ENCODE peak calls at places on chromosomes 16 and 17, in five cellular contexts. P is mesenchymal stem cell, V is H9, B is IMR-90, E is H1. N is an unnamed sample.

GRCh38 chr17:79108870-79109269 is 34.2 kb downstream of the ENGASE start:
- DNase-seq in P (no peak), V (no peak), B (no peak), E (no peak), N (no peak)

GRCh38 chr17:4806420-4806769 is 557 bp upstream of the PLD2 start:
- DNase-seq in P (peak), V (no peak), B (no peak), E (no peak), N (no peak)

GRCh38 chr16:89191033-89191900 is 9.1 kb downstream of the SLC22A31 start:
- DNase-seq in P (no peak), V (peak), B (no peak), E (peak), N (no peak)

GRCh38 chr16:27154573-27155521 is 48.5 kb upstream of the KDM8 start:
- DNase-seq in P (peak), V (peak), B (peak), E (peak), N (peak)

GRCh38 chr17:82782657-82783207 is 30.9 kb downstream of the TBCD start:
- DNase-seq in P (no peak), V (no peak), B (no peak), E (no peak), N (no peak)

GRCh38 chr16:72677662-72678447 is 370.1 kb downstream of the ZFHX3 start:
- DNase-seq in P (peak), V (no peak), B (peak), E (no peak), N (no peak)

GRCh38 chr17:40956401-40957254 is 10.1 kb downstream of the KRT39 start:
- DNase-seq in P (peak), V (no peak), B (peak), E (no peak), N (no peak)

GRCh38 chr17:38476549-38476948 is 48.3 kb downstream of the ARHGAP23 start:
- DNase-seq in P (no peak), V (no peak), B (no peak), E (no peak), N (no peak)

GRCh38 chr16:2535644-2536021 is 2.2 kb upstream of the PDPK1 start:
- DNase-seq in P (peak), V (no peak), B (peak), E (no peak), N (no peak)

GRCh38 chr16:56777533-56777932 is 47.6 kb downstream of the NUP93 start:
- DNase-seq in P (no peak), V (no peak), B (no peak), E (no peak), N (no peak)

GRCh38 chr17:78748730-78749317 is 33.2 kb downstream of the CYTH1 start:
- DNase-seq in P (peak), V (no peak), B (peak), E (no peak), N (no peak)

GRCh38 chr17:30382345-30382744 is 3.6 kb downstream of the CPD start:
- DNase-seq in P (no peak), V (no peak), B (no peak), E (no peak), N (no peak)

GRCh38 chr16:88452485-88453216 is 429 bp upstream of the ZFPM1 start:
- DNase-seq in P (peak), V (peak), B (peak), E (peak), N (peak)

GRCh38 chr17:41710472-41711090 is 1.6 kb upstream of the GAST start:
- DNase-seq in P (peak), V (no peak), B (peak), E (no peak), N (no peak)

GRCh38 chr17:74584714-74585113 is 7.4 kb downstream of the CD300LD start:
- DNase-seq in P (no peak), V (no peak), B (no peak), E (no peak), N (no peak)

GRCh38 chr17:68384941-68385340 is 72.4 kb downstream of the WIPI1 start:
- DNase-seq in P (peak), V (no peak), B (no peak), E (no peak), N (no peak)

GRCh38 chr17:50634123-50634914 is at the start of gene ABCC3:
- DNase-seq in P (no peak), V (no peak), B (no peak), E (peak), N (no peak)

GRCh38 chr17:50299776-50300175 is 25.5 kb downstream of the TMEM92 start:
- DNase-seq in P (no peak), V (no peak), B (no peak), E (no peak), N (no peak)

GRCh38 chr16:72835041-72835440 is 212.9 kb downstream of the ZFHX3 start:
- DNase-seq in P (no peak), V (no peak), B (no peak), E (no peak), N (no peak)

GRCh38 chr16:69345923-69346322 is 5.7 kb downstream of the TMED6 start:
- DNase-seq in P (no peak), V (no peak), B (no peak), E (no peak), N (no peak)

GRCh38 chr17:33013596-33014375 is 22.1 kb downstream of the SPACA3 start:
- DNase-seq in P (peak), V (peak), B (peak), E (peak), N (no peak)

GRCh38 chr17:42266918-42267766 is 9.0 kb downstream of the STAT5B start:
- DNase-seq in P (peak), V (no peak), B (peak), E (no peak), N (peak)

GRCh38 chr16:80580109-80580832 is 39.5 kb downstream of the DYNLRB2 start:
- DNase-seq in P (no peak), V (no peak), B (peak), E (no peak), N (no peak)

GRCh38 chr17:48745381-48746275 is 17.1 kb upstream of the HOXB13 start:
- DNase-seq in P (no peak), V (no peak), B (no peak), E (no peak), N (peak)

GRCh38 chr16:87965973-87966667 is 14.9 kb downstream of the BANP start:
- DNase-seq in P (no peak), V (no peak), B (peak), E (no peak), N (no peak)

GRCh38 chr17:74447628-74448159 is 15.8 kb downstream of the GPRC5C start:
- DNase-seq in P (no peak), V (no peak), B (no peak), E (no peak), N (no peak)

GRCh38 chr17:80413771-80414507 is 1.0 kb upstream of the ENDOV start:
- DNase-seq in P (no peak), V (no peak), B (no peak), E (no peak), N (no peak)
- H3K27ac ChIP-seq in P (no peak), V (no peak), B (no peak), E (no peak), N (no peak)

GRCh38 chr17:1474402-1475189 is 17.9 kb downstream of the MYO1C start:
- DNase-seq in P (no peak), V (no peak), B (no peak), E (no peak), N (no peak)
- H3K18ac ChIP-seq in P (no peak), V (no peak), B (no peak), E (no peak), N (no peak)

GRCh38 chr17:58917228-58917627 is 161.6 kb downstream of the PPM1E start:
- DNase-seq in P (no peak), V (no peak), B (no peak), E (no peak), N (no peak)

GRCh38 chr17:58918072-58918471 is 162.4 kb downstream of the PPM1E start:
- DNase-seq in P (no peak), V (no peak), B (no peak), E (no peak), N (peak)

GRCh38 chr17:58911741-58912343 is 156.2 kb downstream of the PPM1E start:
- DNase-seq in P (no peak), V (peak), B (no peak), E (no peak), N (peak)

GRCh38 chr17:58913552-58913951 is 157.9 kb downstream of the PPM1E start:
- DNase-seq in P (no peak), V (no peak), B (no peak), E (no peak), N (no peak)

GRCh38 chr17:58913971-58914769 is 158.5 kb downstream of the PPM1E start:
- DNase-seq in P (peak), V (no peak), B (peak), E (no peak), N (no peak)
- H3K27ac ChIP-seq in P (no peak), V (no peak), B (no peak), E (no peak), N (no peak)

DNA sequence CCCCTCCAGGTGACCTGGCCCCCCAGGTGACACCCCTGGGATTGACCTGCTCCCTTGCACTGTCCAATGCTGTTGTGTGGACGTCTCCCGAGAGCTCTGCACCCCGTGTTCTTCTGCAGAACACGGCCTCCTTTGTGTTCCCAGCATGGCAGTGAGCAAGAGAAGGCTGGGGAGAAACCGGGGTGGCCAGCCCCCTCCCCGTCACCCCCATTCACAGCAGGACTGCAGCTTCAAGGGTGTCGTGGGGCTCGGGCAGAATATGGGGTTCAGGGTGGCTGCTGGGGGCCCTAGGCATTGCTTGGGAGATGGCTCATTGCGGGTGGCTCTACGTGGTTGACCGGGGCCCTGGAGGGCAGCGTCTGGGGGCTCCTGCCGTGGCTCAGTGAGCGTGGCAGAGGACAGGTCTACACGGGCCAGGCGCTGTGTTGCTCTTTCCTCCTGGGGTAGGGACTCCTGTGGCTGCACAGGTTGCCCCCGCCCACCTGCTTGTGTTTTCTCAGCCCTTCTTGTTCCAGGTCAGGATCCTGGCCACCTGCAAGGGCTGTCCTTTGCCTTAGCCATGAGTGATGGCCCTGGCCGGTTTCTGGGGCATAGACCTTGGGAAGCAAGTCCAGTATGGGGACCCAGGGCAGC is 12.5 kb downstream of the GSE1 start:
- DNase-seq in P (no peak), V (no peak), B (no peak), E (no peak), N (no peak)
- H3K18ac ChIP-seq in P (no peak), V (no peak), B (no peak), E (no peak), N (peak)

DNA sequence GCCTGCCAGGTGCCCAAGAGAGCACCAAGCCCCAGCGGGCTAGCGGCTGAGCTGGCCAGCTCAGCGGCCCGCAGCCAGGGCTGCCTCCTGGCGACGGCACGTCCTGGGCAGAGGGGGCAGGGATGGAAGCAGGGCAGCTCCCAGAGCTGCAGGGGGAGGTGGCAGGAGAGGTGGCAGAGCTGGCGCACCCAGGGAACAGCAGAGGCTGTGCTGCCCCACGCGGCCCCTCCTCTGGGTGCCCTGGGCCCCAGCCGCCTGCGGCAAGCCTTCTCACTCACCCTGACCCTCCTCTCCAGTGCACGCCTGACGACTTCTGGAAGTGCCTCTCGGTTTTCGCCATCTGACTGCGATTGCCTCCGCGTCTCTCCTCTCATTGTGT is 24.7 kb downstream of the GSE1 start:
- DNase-seq in P (no peak), V (no peak), B (no peak), E (no peak), N (no peak)
- H3K27ac ChIP-seq in P (no peak), V (no peak), B (no peak), E (no peak), N (no peak)

GRCh38 chr17:45756266-45756989 is 27.7 kb upstream of the CRHR1 start:
- DNase-seq in P (no peak), V (no peak), B (no peak), E (no peak), N (no peak)

GRCh38 chr17:45752246-45752645 is 31.9 kb upstream of the CRHR1 start:
- DNase-seq in P (no peak), V (no peak), B (no peak), E (no peak), N (no peak)

GRCh38 chr17:45755050-45755449 is 29.1 kb upstream of the CRHR1 start:
- DNase-seq in P (no peak), V (no peak), B (no peak), E (no peak), N (no peak)

GRCh38 chr17:45751466-45751865 is 32.7 kb upstream of the CRHR1 start:
- DNase-seq in P (no peak), V (no peak), B (no peak), E (no peak), N (no peak)

DNA sequence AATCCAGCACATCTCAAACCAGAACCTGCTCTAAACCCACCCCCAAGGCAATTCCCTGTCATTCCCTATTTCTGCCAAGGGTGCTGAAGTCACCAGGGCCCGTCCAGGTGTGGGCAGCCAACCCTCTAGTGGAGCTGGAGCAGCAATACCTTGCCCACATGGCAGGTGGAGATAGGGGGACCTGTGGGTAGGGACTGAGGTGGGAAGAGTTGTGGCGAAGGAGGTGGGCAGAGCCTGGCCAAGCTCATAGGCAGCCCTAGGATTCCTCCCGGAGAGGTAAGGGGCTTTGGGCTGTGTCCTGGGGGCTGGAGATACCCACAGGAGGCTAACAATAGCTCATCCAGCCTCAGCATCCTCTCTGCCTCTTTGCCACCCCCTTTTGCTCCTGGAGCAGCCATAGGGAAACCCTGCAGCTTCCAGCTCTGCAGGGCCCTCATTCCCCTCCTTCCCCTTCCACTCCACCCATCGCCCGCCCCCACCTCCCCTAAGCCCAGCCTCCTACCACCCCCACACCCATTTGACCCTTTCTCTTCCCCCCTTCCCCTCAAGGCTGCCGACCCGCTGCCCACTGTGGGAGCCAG is 30.4 kb upstream of the CRHR1 start:
- DNase-seq in P (no peak), V (no peak), B (no peak), E (no peak), N (no peak)
- H3K18ac ChIP-seq in P (no peak), V (no peak), B (no peak), E (no peak), N (no peak)

GRCh38 chr17:61073799-61074513 is 325.7 kb upstream of the TBX2 start:
- DNase-seq in P (no peak), V (no peak), B (no peak), E (no peak), N (peak)

GRCh38 chr17:61075988-61076387 is 323.7 kb upstream of the TBX2 start:
- DNase-seq in P (no peak), V (no peak), B (no peak), E (no peak), N (no peak)

GRCh38 chr17:61072648-61073047 is 327.0 kb upstream of the TBX2 start:
- DNase-seq in P (peak), V (no peak), B (no peak), E (no peak), N (peak)

GRCh38 chr17:61065263-61065773 is 334.3 kb upstream of the TBX2 start:
- DNase-seq in P (peak), V (no peak), B (peak), E (no peak), N (peak)

GRCh38 chr17:61070649-61071048 is 329.0 kb upstream of the TBX2 start:
- DNase-seq in P (no peak), V (no peak), B (no peak), E (no peak), N (no peak)
- H3K27ac ChIP-seq in P (no peak), V (no peak), B (no peak), E (no peak), N (no peak)

DNA sequence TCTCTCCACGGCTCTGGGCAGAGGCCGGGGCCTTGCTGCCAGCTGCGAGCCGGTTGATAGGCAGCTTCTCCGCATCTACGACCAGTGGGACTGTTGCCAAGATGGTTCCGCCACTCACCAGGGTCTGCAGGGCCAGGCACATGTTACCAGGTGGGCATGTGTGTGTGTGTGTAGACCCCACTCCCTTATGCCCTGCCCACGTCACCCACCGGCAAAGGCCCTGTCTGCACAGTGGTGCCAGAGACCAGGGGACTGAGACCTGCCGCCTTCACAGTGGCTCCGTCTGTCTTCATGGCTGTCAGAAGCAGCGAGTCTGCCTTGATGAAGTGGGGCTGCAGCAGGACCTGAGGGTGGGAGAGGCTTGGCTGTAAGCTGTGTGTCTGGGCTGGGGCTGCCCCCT is 17.7 kb downstream of the SREBF1 start:
- DNase-seq in P (no peak), V (no peak), B (no peak), E (no peak), N (no peak)
- H3K18ac ChIP-seq in P (no peak), V (no peak), B (no peak), E (no peak), N (no peak)

DNA sequence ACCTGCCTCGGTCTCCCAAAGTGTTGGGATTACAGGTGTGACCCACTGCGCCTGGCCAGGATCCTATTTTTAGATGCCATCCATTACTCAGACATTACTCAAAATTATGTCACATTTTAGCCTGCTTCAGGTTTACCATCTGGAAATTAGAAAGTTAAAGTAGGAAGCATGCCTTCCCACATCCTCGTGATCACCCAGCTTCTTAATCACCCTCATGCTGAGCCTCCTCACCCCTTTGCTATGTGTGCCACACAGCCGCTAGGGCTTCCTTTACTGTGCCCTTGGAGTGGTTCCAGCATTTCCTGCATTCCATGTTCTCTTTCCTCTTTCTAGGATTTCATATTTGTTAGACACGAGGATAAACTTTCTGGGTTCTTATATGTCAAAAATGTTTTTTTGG is 9.3 kb downstream of the ADORA2B start:
- DNase-seq in P (peak), V (no peak), B (peak), E (no peak), N (no peak)
- H3K27ac ChIP-seq in P (peak), V (no peak), B (no peak), E (no peak), N (no peak)

DNA sequence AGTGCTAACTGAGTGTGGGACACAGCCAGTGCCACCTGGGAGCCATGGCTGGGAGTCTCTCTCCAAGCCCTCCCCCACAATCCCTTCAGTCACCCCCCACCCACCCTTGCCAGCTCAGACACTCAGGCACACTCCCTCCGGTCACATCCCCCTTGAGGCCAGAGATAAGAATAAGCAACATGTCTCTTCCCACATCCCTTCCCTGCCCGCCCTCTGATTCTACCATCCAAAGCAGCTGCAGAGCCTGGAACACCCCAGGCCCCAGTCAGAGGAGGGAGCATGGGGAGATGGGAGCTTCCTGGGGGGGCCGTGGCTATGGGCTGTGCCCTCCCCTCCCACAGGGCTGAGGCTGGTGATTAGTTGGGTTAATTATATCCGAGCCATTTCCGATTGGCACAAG is 28.8 kb upstream of the MEIOC start:
- DNase-seq in P (no peak), V (no peak), B (no peak), E (no peak), N (no peak)
- H3K18ac ChIP-seq in P (peak), V (no peak), B (no peak), E (no peak), N (no peak)